ENCODE peak calls at places on chromosomes 5 and 9, in eight cellular contexts. One of them, this sample, is unnamed.

GRCh38 chr9:34334916-34335315 is 5.5 kb downstream of the NUDT2 start:
- DNase-seq in astrocyte: no peak
- DNase-seq in hepatocyte: no peak
- DNase-seq in psoas muscle: no peak
- DNase-seq in IMR-90: no peak
- DNase-seq in foreskin fibroblast: no peak
- DNase-seq in choroid plexus epithelial cell: no peak
- DNase-seq in neural crest cell: no peak
- DNase-seq in this sample: no peak

GRCh38 chr5:72015103-72015548 is 92.1 kb upstream of the MAP1B start:
- DNase-seq in astrocyte: peak
- DNase-seq in hepatocyte: peak
- DNase-seq in psoas muscle: no peak
- DNase-seq in IMR-90: peak
- DNase-seq in foreskin fibroblast: no peak
- DNase-seq in choroid plexus epithelial cell: peak
- DNase-seq in neural crest cell: no peak
- DNase-seq in this sample: no peak

GRCh38 chr9:120452631-120453030 is 127.3 kb downstream of the CDK5RAP2 start:
- DNase-seq in astrocyte: no peak
- DNase-seq in hepatocyte: no peak
- DNase-seq in psoas muscle: no peak
- DNase-seq in IMR-90: no peak
- DNase-seq in foreskin fibroblast: no peak
- DNase-seq in choroid plexus epithelial cell: no peak
- DNase-seq in neural crest cell: no peak
- DNase-seq in this sample: no peak

GRCh38 chr5:84376346-84376745 is 8.3 kb downstream of the EDIL3 start:
- DNase-seq in astrocyte: no peak
- DNase-seq in hepatocyte: no peak
- DNase-seq in psoas muscle: no peak
- DNase-seq in IMR-90: no peak
- DNase-seq in foreskin fibroblast: no peak
- DNase-seq in choroid plexus epithelial cell: no peak
- DNase-seq in neural crest cell: no peak
- DNase-seq in this sample: no peak

GRCh38 chr5:109987355-109987754 is 297.6 kb downstream of the MAN2A1 start:
- DNase-seq in astrocyte: peak
- DNase-seq in hepatocyte: no peak
- DNase-seq in psoas muscle: no peak
- DNase-seq in IMR-90: no peak
- DNase-seq in foreskin fibroblast: no peak
- DNase-seq in choroid plexus epithelial cell: peak
- DNase-seq in neural crest cell: no peak
- DNase-seq in this sample: no peak

GRCh38 chr9:91896096-91896495 is 53.9 kb downstream of the ROR2 start:
- DNase-seq in astrocyte: no peak
- DNase-seq in hepatocyte: no peak
- DNase-seq in psoas muscle: no peak
- DNase-seq in IMR-90: no peak
- DNase-seq in foreskin fibroblast: no peak
- DNase-seq in choroid plexus epithelial cell: no peak
- DNase-seq in neural crest cell: no peak
- DNase-seq in this sample: no peak

GRCh38 chr5:96924016-96924443 is 11.8 kb upstream of the LNPEP start:
- DNase-seq in astrocyte: no peak
- DNase-seq in hepatocyte: peak
- DNase-seq in psoas muscle: no peak
- DNase-seq in IMR-90: no peak
- DNase-seq in foreskin fibroblast: no peak
- DNase-seq in choroid plexus epithelial cell: peak
- DNase-seq in neural crest cell: no peak
- DNase-seq in this sample: no peak

GRCh38 chr5:115423541-115423940 is 121.0 kb downstream of the FEM1C start:
- DNase-seq in astrocyte: no peak
- DNase-seq in hepatocyte: no peak
- DNase-seq in psoas muscle: peak
- DNase-seq in IMR-90: no peak
- DNase-seq in foreskin fibroblast: no peak
- DNase-seq in choroid plexus epithelial cell: no peak
- DNase-seq in neural crest cell: no peak
- DNase-seq in this sample: no peak

GRCh38 chr5:53479656-53480473 is 564 bp upstream of the FST start:
- DNase-seq in astrocyte: peak
- DNase-seq in hepatocyte: peak
- DNase-seq in psoas muscle: peak
- DNase-seq in IMR-90: peak
- DNase-seq in foreskin fibroblast: peak
- DNase-seq in choroid plexus epithelial cell: peak
- DNase-seq in neural crest cell: peak
- DNase-seq in this sample: peak

GRCh38 chr5:53480474-53481353 is at the start of gene FST:
- DNase-seq in astrocyte: peak
- DNase-seq in hepatocyte: peak
- DNase-seq in psoas muscle: peak
- DNase-seq in IMR-90: peak
- DNase-seq in foreskin fibroblast: no peak
- DNase-seq in choroid plexus epithelial cell: peak
- DNase-seq in neural crest cell: peak
- DNase-seq in this sample: peak

GRCh38 chr5:53481354-53481886 is 991 bp downstream of the FST start:
- DNase-seq in astrocyte: no peak
- DNase-seq in hepatocyte: no peak
- DNase-seq in psoas muscle: no peak
- DNase-seq in IMR-90: peak
- DNase-seq in foreskin fibroblast: no peak
- DNase-seq in choroid plexus epithelial cell: no peak
- DNase-seq in neural crest cell: no peak
- DNase-seq in this sample: peak

GRCh38 chr5:53481887-53482716 is 1.7 kb downstream of the FST start:
- DNase-seq in astrocyte: peak
- DNase-seq in hepatocyte: peak
- DNase-seq in psoas muscle: peak
- DNase-seq in IMR-90: peak
- DNase-seq in foreskin fibroblast: peak
- DNase-seq in choroid plexus epithelial cell: peak
- DNase-seq in neural crest cell: peak
- DNase-seq in this sample: peak

DNA sequence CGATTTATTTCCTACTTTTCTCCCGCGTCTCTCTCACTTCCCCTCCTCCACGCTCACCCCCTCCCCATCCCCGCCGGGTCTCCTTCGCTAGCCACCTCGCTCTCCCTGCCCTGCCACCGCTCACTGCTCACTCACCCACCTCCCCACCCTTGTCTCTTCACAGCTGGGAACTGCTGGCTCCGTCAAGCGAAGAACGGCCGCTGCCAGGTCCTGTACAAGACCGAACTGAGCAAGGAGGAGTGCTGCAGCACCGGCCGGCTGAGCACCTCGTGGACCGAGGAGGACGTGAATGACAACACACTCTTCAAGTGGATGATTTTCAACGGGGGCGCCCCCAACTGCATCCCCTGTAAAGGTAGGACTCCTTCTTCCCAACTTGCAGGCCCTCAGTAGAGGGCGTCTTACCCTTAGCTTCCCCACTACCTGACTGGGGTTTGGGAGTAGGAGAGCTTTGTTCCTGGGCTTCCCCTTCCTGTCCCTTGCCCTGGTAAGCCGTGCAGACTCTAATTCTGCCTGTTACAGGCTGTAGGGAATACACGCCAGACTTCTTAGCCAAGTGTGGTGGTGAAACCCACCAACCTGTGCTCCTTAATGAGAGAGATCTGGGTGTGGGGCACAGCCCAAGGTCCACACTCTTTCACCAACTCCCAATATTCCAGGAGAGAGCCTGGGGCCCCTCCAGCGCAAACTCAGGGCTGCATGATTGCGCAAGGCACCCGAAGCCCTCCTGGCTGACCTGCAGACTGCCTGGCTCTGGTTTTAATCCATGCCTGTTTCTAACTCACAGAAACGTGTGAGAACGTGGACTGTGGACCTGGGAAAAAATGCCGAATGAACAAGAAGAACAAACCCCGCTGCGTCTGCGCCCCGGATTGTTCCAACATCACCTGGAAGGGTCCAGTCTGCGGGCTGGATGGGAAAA is 2.5 kb downstream of the FST start:
- DNase-seq in astrocyte: no peak
- DNase-seq in hepatocyte: peak
- DNase-seq in psoas muscle: peak
- DNase-seq in IMR-90: peak
- DNase-seq in foreskin fibroblast: no peak
- DNase-seq in choroid plexus epithelial cell: peak
- DNase-seq in neural crest cell: peak
- DNase-seq in this sample: peak
- TF ChIP-seq CTCF in astrocyte: no peak
- TF ChIP-seq CTCF in hepatocyte: peak
- TF ChIP-seq CTCF in psoas muscle: no peak
- TF ChIP-seq CTCF in IMR-90: peak
- TF ChIP-seq CTCF in foreskin fibroblast: peak
- TF ChIP-seq CTCF in choroid plexus epithelial cell: peak
- TF ChIP-seq CTCF in neural crest cell: no peak
- TF ChIP-seq CTCF in this sample: peak

DNA sequence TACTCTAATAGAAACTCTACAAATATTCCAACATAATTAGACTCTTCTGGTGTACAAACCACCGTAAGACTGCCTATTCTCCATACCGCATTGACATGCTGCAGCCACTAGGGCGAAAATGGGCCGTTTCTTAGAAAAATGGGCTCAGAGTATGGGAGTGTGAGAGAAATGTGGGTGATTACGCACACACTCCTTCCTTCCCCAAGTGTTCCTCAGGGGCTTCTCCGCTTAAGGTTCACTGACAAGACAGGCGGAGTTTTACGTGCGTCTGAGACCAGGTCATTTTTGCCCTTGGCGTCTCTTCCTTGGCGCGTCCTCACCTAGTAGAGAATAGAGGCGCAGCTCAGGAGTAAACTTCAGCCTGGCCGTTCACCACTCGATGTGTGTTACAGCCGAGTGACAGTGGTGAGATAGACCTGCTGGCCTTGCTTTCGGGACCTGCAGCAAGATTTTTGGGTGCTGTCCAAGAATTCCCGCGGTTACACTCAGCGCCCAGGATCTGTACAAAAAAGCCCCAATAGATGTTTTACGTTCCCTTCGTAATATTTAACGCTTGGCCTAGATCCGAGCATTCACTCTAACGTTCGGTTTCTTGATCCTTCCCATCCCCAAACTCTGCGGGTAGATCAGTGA is 1.8 kb upstream of the NTRK2 start:
- DNase-seq in astrocyte: peak
- DNase-seq in hepatocyte: peak
- DNase-seq in psoas muscle: no peak
- DNase-seq in IMR-90: peak
- DNase-seq in foreskin fibroblast: no peak
- DNase-seq in choroid plexus epithelial cell: peak
- DNase-seq in neural crest cell: peak
- DNase-seq in this sample: peak
- TF ChIP-seq CTCF in astrocyte: peak
- TF ChIP-seq CTCF in hepatocyte: peak
- TF ChIP-seq CTCF in psoas muscle: peak
- TF ChIP-seq CTCF in IMR-90: peak
- TF ChIP-seq CTCF in foreskin fibroblast: peak
- TF ChIP-seq CTCF in choroid plexus epithelial cell: peak
- TF ChIP-seq CTCF in neural crest cell: peak
- TF ChIP-seq CTCF in this sample: peak

DNA sequence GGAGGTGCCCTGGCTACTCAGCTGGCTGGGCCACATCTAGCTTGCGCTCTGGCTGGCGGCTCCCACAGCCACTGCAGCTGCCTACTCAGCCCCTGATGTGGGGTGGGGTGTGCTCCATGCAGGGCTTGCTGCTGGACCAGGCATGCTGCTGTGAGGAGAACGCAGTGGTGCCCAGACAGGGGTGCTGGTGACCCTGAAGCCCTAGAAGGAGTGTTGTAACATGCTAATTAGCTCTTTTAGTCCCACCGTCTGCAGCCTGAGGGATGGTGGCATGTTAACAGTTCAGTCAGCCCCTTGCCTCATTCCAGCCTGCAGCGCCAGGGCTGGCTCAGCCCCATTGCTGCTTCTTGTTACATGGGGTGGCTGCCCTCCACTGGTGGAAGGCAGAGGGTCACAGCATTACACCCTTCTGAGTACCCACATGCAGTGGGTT is 642.3 kb downstream of the DMRTA1 start:
- DNase-seq in astrocyte: no peak
- DNase-seq in hepatocyte: peak
- DNase-seq in psoas muscle: no peak
- DNase-seq in IMR-90: no peak
- DNase-seq in foreskin fibroblast: no peak
- DNase-seq in choroid plexus epithelial cell: no peak
- DNase-seq in neural crest cell: peak
- DNase-seq in this sample: no peak
- TF ChIP-seq CTCF in astrocyte: no peak
- TF ChIP-seq CTCF in hepatocyte: peak
- TF ChIP-seq CTCF in psoas muscle: peak
- TF ChIP-seq CTCF in IMR-90: peak
- TF ChIP-seq CTCF in foreskin fibroblast: no peak
- TF ChIP-seq CTCF in choroid plexus epithelial cell: no peak
- TF ChIP-seq CTCF in neural crest cell: peak
- TF ChIP-seq CTCF in this sample: no peak

GRCh38 chr9:114504341-114505186 is 709 bp downstream of the WHRN start:
- DNase-seq in astrocyte: peak
- DNase-seq in hepatocyte: peak
- DNase-seq in psoas muscle: peak
- DNase-seq in IMR-90: peak
- DNase-seq in foreskin fibroblast: peak
- DNase-seq in choroid plexus epithelial cell: peak
- DNase-seq in neural crest cell: peak
- DNase-seq in this sample: peak

GRCh38 chr9:114506082-114506390 is 763 bp upstream of the WHRN start:
- DNase-seq in astrocyte: no peak
- DNase-seq in hepatocyte: no peak
- DNase-seq in psoas muscle: no peak
- DNase-seq in IMR-90: no peak
- DNase-seq in foreskin fibroblast: no peak
- DNase-seq in choroid plexus epithelial cell: no peak
- DNase-seq in neural crest cell: no peak
- DNase-seq in this sample: no peak

GRCh38 chr9:114503522-114504340 is 1.5 kb downstream of the WHRN start:
- DNase-seq in astrocyte: no peak
- DNase-seq in hepatocyte: no peak
- DNase-seq in psoas muscle: no peak
- DNase-seq in IMR-90: no peak
- DNase-seq in foreskin fibroblast: no peak
- DNase-seq in choroid plexus epithelial cell: no peak
- DNase-seq in neural crest cell: no peak
- DNase-seq in this sample: no peak

GRCh38 chr9:114505187-114506081 is at the start of gene WHRN:
- DNase-seq in astrocyte: peak
- DNase-seq in hepatocyte: peak
- DNase-seq in psoas muscle: peak
- DNase-seq in IMR-90: peak
- DNase-seq in foreskin fibroblast: peak
- DNase-seq in choroid plexus epithelial cell: peak
- DNase-seq in neural crest cell: peak
- DNase-seq in this sample: peak

GRCh38 chr9:114507726-114508125 is 2.5 kb upstream of the WHRN start:
- DNase-seq in astrocyte: no peak
- DNase-seq in hepatocyte: peak
- DNase-seq in psoas muscle: no peak
- DNase-seq in IMR-90: peak
- DNase-seq in foreskin fibroblast: no peak
- DNase-seq in choroid plexus epithelial cell: peak
- DNase-seq in neural crest cell: no peak
- DNase-seq in this sample: peak
- TF ChIP-seq CTCF in astrocyte: peak
- TF ChIP-seq CTCF in hepatocyte: peak
- TF ChIP-seq CTCF in psoas muscle: no peak
- TF ChIP-seq CTCF in IMR-90: peak
- TF ChIP-seq CTCF in foreskin fibroblast: peak
- TF ChIP-seq CTCF in choroid plexus epithelial cell: peak
- TF ChIP-seq CTCF in neural crest cell: no peak
- TF ChIP-seq CTCF in this sample: peak

GRCh38 chr9:85024374-85024773 is 354.8 kb downstream of the NTRK2 start:
- DNase-seq in astrocyte: no peak
- DNase-seq in hepatocyte: no peak
- DNase-seq in psoas muscle: no peak
- DNase-seq in IMR-90: no peak
- DNase-seq in foreskin fibroblast: no peak
- DNase-seq in choroid plexus epithelial cell: no peak
- DNase-seq in neural crest cell: no peak
- DNase-seq in this sample: no peak
- TF ChIP-seq CTCF in astrocyte: no peak
- TF ChIP-seq CTCF in hepatocyte: no peak
- TF ChIP-seq CTCF in psoas muscle: no peak
- TF ChIP-seq CTCF in IMR-90: no peak
- TF ChIP-seq CTCF in foreskin fibroblast: no peak
- TF ChIP-seq CTCF in choroid plexus epithelial cell: no peak
- TF ChIP-seq CTCF in neural crest cell: no peak
- TF ChIP-seq CTCF in this sample: no peak

This sample was measured in GM13977.